ENCODE peak calls at places on chromosome 9, in six cellular contexts. V is GM23338, Q is lung, J is spleen, I is IMR-90, A is MM.1S. S is an unnamed sample. For H3K4me1, the result is how much of the 10 kb centered on the place peaks cover.

GRCh38 chr9:124078641-124079040 is 67.1 kb downstream of the LHX2 start:
- DNase-seq in I (peak), J (no peak), A (no peak), Q (no peak), V (no peak), S (no peak)

GRCh38 chr9:26172301-26172700 is 494.1 kb upstream of the TUSC1 start:
- DNase-seq in J (no peak), A (no peak), I (no peak), Q (no peak), V (no peak), S (no peak)

GRCh38 chr9:109449036-109449798 is 48.9 kb downstream of the PTPN3 start:
- DNase-seq in V (no peak), J (no peak), Q (no peak), I (no peak), A (no peak), S (no peak)

GRCh38 chr9:13719981-13720380 is 440.5 kb upstream of the MPDZ start:
- DNase-seq in V (no peak), J (no peak), Q (no peak), A (no peak), I (peak), S (no peak)

GRCh38 chr9:110257097-110257955 is 1.0 kb upstream of the TXN start:
- DNase-seq in J (peak), I (peak), Q (no peak), V (peak), A (peak), S (no peak)

GRCh38 chr9:79768199-79768598 is 196.4 kb downstream of the TLE4 start:
- DNase-seq in A (no peak), V (no peak), Q (no peak), J (no peak), I (peak), S (no peak)

GRCh38 chr9:76725181-76725580 is 39.1 kb upstream of the PCA3 start:
- DNase-seq in I (no peak), V (no peak), A (no peak), J (no peak), Q (no peak), S (no peak)

GRCh38 chr9:7791364-7791763 is 8.2 kb downstream of the DMAC1 start:
- DNase-seq in V (no peak), I (no peak), A (no peak), Q (no peak), J (no peak), S (no peak)

GRCh38 chr9:91433180-91433579 is 9.5 kb upstream of the NFIL3 start:
- DNase-seq in I (peak), A (peak), V (no peak), Q (no peak), J (no peak), S (no peak)
- TF ChIP-seq CTCF in I (peak), A (peak), V (peak), Q (peak), J (peak), S (peak)

GRCh38 chr9:78396087-78396486 is 99.2 kb downstream of the PSAT1 start:
- DNase-seq in A (no peak), V (no peak), I (no peak), J (no peak), Q (no peak), S (no peak)
- H3K4me1 ChIP-seq in A (under half), V (half or more), I (under half), J (under half), Q (under half), S (under half)

DNA sequence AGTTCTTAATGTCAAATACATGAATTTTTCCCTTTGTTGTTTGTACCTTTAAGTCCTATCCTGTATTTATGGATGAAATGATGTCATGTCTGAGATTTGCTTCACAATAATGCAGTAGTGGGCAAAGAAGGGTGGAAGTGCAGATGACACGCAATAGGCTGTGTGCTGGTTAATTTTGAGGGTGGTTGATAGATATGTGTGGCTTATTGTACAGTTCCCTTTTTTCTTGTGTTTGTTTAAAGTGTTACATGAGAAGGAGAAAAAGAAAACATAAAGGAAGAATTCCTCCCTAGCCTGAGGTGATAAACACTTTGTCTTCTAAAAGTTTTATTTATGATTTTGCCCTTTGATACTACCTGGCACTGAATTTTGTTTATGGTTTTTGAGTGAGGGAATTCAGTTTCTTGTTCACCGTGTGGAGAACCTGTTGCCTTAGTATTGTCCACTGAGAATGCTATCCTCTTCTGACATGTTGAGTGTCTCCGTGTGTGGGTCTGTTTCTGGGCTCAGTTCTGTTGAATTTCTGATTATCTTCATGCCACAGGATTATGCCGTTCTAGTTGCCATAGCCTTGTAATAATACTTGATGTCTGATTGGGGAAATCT is 52.2 kb upstream of the FAM120AOS start:
- DNase-seq in Q (no peak), I (no peak), A (no peak), V (no peak), J (no peak), S (no peak)
- H3K4me3 ChIP-seq in Q (no peak), I (no peak), A (peak), V (no peak), J (no peak), S (no peak)

DNA sequence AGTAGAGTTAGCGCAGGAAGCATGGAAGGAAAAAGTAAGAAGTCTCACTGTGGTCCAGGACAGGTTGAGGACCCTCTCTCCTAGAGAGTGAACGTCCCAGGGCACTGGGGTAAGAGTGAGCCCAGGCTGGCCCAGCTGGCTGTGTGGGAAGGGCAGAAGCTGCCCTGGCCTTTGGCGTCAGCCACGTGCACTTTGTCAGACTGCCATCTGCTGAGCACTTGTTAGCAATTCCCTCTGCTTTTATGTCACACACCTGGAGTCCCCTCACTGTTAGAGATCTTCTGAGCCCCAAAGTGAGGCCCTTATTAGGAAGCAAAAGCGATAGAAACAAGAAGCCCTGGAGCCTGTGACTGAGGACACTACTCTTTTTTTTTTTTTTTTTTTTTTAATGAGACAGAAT is 79.1 kb downstream of the UGCG start:
- DNase-seq in A (peak), J (no peak), Q (peak), I (no peak), V (peak), S (peak)
- TF ChIP-seq CTCF in A (peak), J (peak), Q (no peak), I (no peak), V (peak), S (no peak)

GRCh38 chr9:89746385-89747116 is 141.7 kb downstream of the GADD45G start:
- DNase-seq in I (no peak), A (no peak), V (no peak), Q (no peak), J (no peak), S (peak)
- H3K4me1 ChIP-seq in I (under half), A (under half), V (under half), Q (under half), J (under half), S (under half)

DNA sequence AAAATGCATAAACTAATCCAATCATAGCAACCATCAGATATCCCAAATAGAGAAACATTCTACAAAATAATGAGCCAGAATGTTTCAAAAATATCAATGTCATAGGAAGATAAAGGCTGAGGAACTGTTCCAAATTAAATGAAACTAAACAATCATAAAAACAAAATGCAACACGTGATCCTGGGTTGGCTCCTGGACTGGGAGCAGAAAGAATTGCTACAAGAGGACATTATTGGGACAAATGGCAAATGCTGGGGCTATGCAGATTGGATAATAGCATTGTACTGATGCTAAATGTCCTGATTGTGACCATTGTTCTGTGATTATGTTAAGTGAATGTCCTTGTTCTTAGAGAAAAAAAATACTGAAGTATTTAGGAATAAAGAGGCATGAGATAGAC is 54.2 kb upstream of the AKNA start:
- DNase-seq in A (no peak), Q (no peak), J (no peak), I (no peak), V (no peak), S (no peak)
- H3K4me3 ChIP-seq in A (no peak), Q (no peak), J (no peak), I (no peak), V (no peak), S (no peak)

GRCh38 chr9:130712564-130713285 is 19.1 kb downstream of the EXOSC2 start:
- DNase-seq in J (peak), Q (peak), A (peak), V (peak), I (peak), S (peak)
- TF ChIP-seq CTCF in J (no peak), Q (no peak), A (no peak), V (no peak), I (no peak), S (no peak)

GRCh38 chr9:133973791-133974630 is 18.1 kb downstream of the VAV2 start:
- DNase-seq in Q (no peak), J (peak), I (no peak), A (no peak), V (no peak), S (peak)
- H3K4me1 ChIP-seq in Q (under half), J (under half), I (under half), A (under half), V (under half), S (under half)